ENCODE peak calls at places on chromosomes 1 and 21, in five cellular contexts. T is neural progenitor cell, F is SK-N-SH, Q is mesenchymal stem cell, E is K562. M is an unnamed sample.

GRCh38 chr1:2184531-2184930 is 10.0 kb downstream of the FAAP20 start:
- DNase-seq in T (no peak), E (no peak), Q (no peak), F (no peak), M (no peak)

GRCh38 chr1:160025314-160025713 is 6.5 kb downstream of the PIGM start:
- DNase-seq in F (no peak), T (no peak), E (no peak), Q (no peak), M (no peak)

GRCh38 chr1:18901952-18902522 is 318 bp downstream of the ALDH4A1 start:
- DNase-seq in T (no peak), F (no peak), E (no peak), Q (peak), M (no peak)

GRCh38 chr1:36973056-36973455 is 61.3 kb downstream of the GRIK3 start:
- DNase-seq in Q (no peak), T (no peak), F (no peak), E (no peak), M (no peak)

GRCh38 chr21:43993420-43993934 is 18.6 kb upstream of the TRAPPC10 start:
- DNase-seq in Q (no peak), T (no peak), F (no peak), E (no peak), M (no peak)

GRCh38 chr21:46546799-46547198 is 58.1 kb downstream of the S100B start:
- DNase-seq in F (no peak), E (no peak), Q (no peak), T (no peak), M (no peak)

GRCh38 chr1:73162576-73162975 is 880.2 kb upstream of the NEGR1 start:
- DNase-seq in E (no peak), T (no peak), Q (no peak), F (no peak), M (no peak)

GRCh38 chr1:27858072-27858948 is 14.0 kb upstream of the THEMIS2 start:
- DNase-seq in Q (peak), F (peak), E (peak), T (peak), M (peak)

GRCh38 chr1:117670996-117671780 is 65.3 kb downstream of the TENT5C start:
- DNase-seq in T (no peak), Q (no peak), E (no peak), F (no peak), M (no peak)

GRCh38 chr1:228084325-228084724 is 1.8 kb downstream of the ARF1 start:
- DNase-seq in F (no peak), E (no peak), Q (peak), T (no peak), M (no peak)

GRCh38 chr1:29504266-29504665 is 267.9 kb downstream of the PTPRU start:
- DNase-seq in F (no peak), T (no peak), Q (no peak), E (no peak), M (no peak)

GRCh38 chr1:154837679-154838171 is 32.4 kb downstream of the KCNN3 start:
- DNase-seq in F (no peak), T (no peak), Q (peak), E (no peak), M (peak)

GRCh38 chr1:103372866-103373265 is 152.6 kb upstream of the RNPC3 start:
- DNase-seq in E (no peak), F (no peak), Q (no peak), T (no peak), M (no peak)

GRCh38 chr1:9466780-9467755 is 72.2 kb upstream of the SLC25A33 start:
- DNase-seq in Q (no peak), F (no peak), E (no peak), T (no peak), M (no peak)

GRCh38 chr1:53949651-53950050 is 3.5 kb downstream of the LRRC42 start:
- DNase-seq in T (no peak), E (no peak), F (no peak), Q (no peak), M (no peak)

GRCh38 chr1:208997726-208998312 is 585.7 kb upstream of the CAMK1G start:
- DNase-seq in T (no peak), Q (peak), E (no peak), F (peak), M (no peak)

GRCh38 chr1:196598902-196599301 is 9.3 kb downstream of the KCNT2 start:
- DNase-seq in T (no peak), Q (no peak), F (peak), E (no peak), M (no peak)

GRCh38 chr1:232613752-232614381 is 16.1 kb downstream of the SIPA1L2 start:
- DNase-seq in T (no peak), Q (peak), E (no peak), F (no peak), M (no peak)

GRCh38 chr1:43764581-43764980 is 57.2 kb downstream of the ST3GAL3 start:
- DNase-seq in E (no peak), T (peak), Q (no peak), F (peak), M (no peak)

GRCh38 chr1:31939484-31940329 is 1.5 kb upstream of the PTP4A2 start:
- DNase-seq in E (peak), F (peak), Q (peak), T (peak), M (peak)

GRCh38 chr1:8203056-8203455 is 114.9 kb upstream of the SLC45A1 start:
- DNase-seq in T (no peak), E (no peak), Q (no peak), F (no peak), M (no peak)

GRCh38 chr1:45033356-45033755 is 21.3 kb downstream of the UROD start:
- DNase-seq in F (no peak), E (no peak), T (no peak), Q (no peak), M (peak)

GRCh38 chr1:89546082-89546889 is 21.7 kb downstream of the LRRC8B start:
- DNase-seq in F (no peak), E (no peak), Q (no peak), T (no peak), M (peak)

GRCh38 chr1:97137862-97138514 is 416.4 kb downstream of the PTBP2 start:
- DNase-seq in Q (peak), F (peak), T (peak), E (no peak), M (peak)

GRCh38 chr1:160756617-160757206 is 17.7 kb downstream of the SLAMF7 start:
- DNase-seq in E (no peak), F (no peak), T (no peak), Q (no peak), M (no peak)

GRCh38 chr1:24410750-24411149 is 2.8 kb downstream of the STPG1 start:
- DNase-seq in Q (no peak), F (no peak), T (no peak), E (no peak), M (no peak)

GRCh38 chr1:228045871-228046270 is 36.6 kb upstream of the ARF1 start:
- DNase-seq in E (no peak), Q (no peak), F (no peak), T (no peak), M (no peak)

GRCh38 chr1:24963943-24964677 is 34.0 kb upstream of the RUNX3 start:
- DNase-seq in T (no peak), Q (no peak), E (no peak), F (no peak), M (no peak)

GRCh38 chr1:101291562-101292035 is 54.8 kb downstream of the S1PR1 start:
- DNase-seq in T (no peak), F (no peak), E (no peak), Q (peak), M (peak)

GRCh38 chr1:46549697-46550681 is 1.5 kb downstream of the KNCN start:
- DNase-seq in T (peak), F (peak), E (peak), Q (peak), M (peak)

GRCh38 chr1:28540651-28541050 is 12.2 kb upstream of the TRNAU1AP start:
- DNase-seq in Q (no peak), T (no peak), F (no peak), E (no peak), M (no peak)

GRCh38 chr1:181155339-181155738 is 66.8 kb downstream of the IER5 start:
- DNase-seq in F (no peak), E (no peak), T (no peak), Q (no peak), M (no peak)

GRCh38 chr1:30260318-30260717 is 463.1 kb downstream of the MATN1 start:
- DNase-seq in E (no peak), T (no peak), Q (no peak), F (no peak), M (no peak)

GRCh38 chr1:1631793-1632420 is at the start of gene MMP23B:
- DNase-seq in T (peak), Q (peak), E (no peak), F (peak), M (no peak)

GRCh38 chr1:207838156-207839082 is 72.5 kb downstream of the CD34 start:
- DNase-seq in Q (no peak), E (peak), F (no peak), T (no peak), M (no peak)

GRCh38 chr1:172537366-172537765 is 4.4 kb downstream of the SUCO start:
- DNase-seq in F (no peak), T (no peak), Q (no peak), E (no peak), M (no peak)
- H3K4me3 ChIP-seq in F (no peak), T (no peak), Q (no peak), E (no peak), M (no peak)

DNA sequence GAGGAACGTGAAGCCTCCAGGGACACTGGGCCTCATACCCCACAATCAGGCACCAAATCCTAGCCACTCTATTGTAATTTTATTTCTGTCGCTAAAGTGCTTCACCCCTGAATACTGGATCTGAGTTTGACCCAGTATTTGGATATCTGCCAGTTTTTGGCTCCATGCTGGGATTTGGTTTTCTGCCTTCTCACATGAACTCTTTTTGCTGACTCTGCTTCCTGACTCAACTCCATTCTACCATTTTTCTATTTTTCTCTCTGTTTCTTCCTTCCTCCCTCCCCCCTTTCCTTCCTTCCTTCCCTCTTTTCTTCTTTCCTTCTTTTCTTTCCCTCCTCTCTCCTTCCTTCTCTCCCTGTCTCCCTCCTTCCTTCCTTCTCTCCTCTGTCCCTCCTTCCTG is 151.3 kb upstream of the GJB5 start:
- DNase-seq in F (no peak), E (no peak), T (no peak), Q (no peak), M (no peak)
- H3K9ac ChIP-seq in F (no peak), E (no peak), T (no peak), Q (no peak), M (no peak)

GRCh38 chr1:13583964-13584791 is 546 bp downstream of the PDPN start:
- DNase-seq in F (no peak), T (peak), E (no peak), Q (peak), M (no peak)

GRCh38 chr1:13585996-13586395 is 2.4 kb downstream of the PDPN start:
- DNase-seq in F (no peak), T (peak), E (no peak), Q (no peak), M (no peak)

GRCh38 chr1:13584876-13585598 is 1.4 kb downstream of the PDPN start:
- DNase-seq in E (no peak), Q (no peak), T (no peak), F (no peak), M (no peak)

GRCh38 chr1:13587256-13588030 is 3.8 kb downstream of the PDPN start:
- DNase-seq in E (no peak), T (no peak), F (no peak), Q (no peak), M (no peak)

DNA sequence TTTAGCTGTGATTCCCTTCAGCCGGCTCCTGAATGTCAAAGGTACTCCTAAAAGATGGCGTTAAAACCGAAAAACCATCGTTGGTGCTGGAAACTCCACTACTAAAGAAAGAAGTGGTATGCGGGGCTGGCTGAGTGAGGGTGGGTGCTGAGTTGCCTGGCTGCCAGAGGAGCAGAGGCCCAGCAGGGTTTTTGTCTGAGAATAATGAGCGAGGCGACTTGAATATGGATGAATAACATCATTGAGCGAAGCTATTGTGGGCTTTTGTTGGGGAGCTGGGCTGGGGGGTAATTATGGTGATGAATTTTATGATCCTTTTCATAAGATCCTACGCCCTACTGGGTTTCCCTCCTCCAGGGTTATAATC is 1.9 kb downstream of the PDPN start:
- DNase-seq in T (peak), F (no peak), E (no peak), Q (no peak), M (no peak)
- H3K4me3 ChIP-seq in T (peak), F (no peak), E (no peak), Q (no peak), M (no peak)

DNA sequence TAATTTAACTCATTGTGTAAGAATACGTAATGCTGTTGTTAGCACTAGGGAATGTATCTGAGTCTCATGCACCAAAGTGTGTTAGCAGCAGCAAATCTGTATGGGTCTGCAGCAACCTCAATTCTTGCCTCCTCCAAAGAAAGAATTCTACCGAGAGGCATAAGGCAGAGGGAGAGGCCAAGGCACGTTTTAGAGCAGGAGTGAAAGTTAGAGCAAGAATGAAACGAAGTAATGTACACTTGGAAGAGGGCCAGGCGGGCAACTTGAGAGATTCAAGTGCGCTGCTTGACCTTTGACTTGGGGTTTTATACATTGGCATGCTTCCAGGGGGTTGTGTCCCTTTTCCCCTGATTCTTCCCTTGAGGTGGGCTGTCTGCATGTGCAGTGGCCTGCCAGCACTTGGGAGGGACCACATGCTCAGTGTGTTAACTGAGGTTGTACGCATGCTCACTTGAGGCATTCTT is 2.5 kb upstream of the CNN3 start:
- DNase-seq in T (no peak), E (no peak), F (no peak), Q (peak), M (no peak)
- H3K9ac ChIP-seq in T (no peak), E (no peak), F (no peak), Q (no peak), M (no peak)

GRCh38 chr1:205230965-205231364 is 3.2 kb downstream of the TMCC2 start:
- DNase-seq in E (no peak), T (no peak), Q (no peak), F (no peak), M (no peak)
- H3K4me3 ChIP-seq in E (no peak), T (no peak), Q (no peak), F (no peak), M (no peak)

GRCh38 chr1:34930702-34931071 is 1.2 kb upstream of the DLGAP3 start:
- DNase-seq in Q (no peak), F (no peak), E (no peak), T (no peak), M (no peak)

GRCh38 chr1:34928066-34928864 is 1.2 kb downstream of the DLGAP3 start:
- DNase-seq in Q (no peak), T (no peak), F (peak), E (no peak), M (no peak)

GRCh38 chr1:34928865-34929496 is 469 bp downstream of the DLGAP3 start:
- DNase-seq in E (peak), F (peak), T (no peak), Q (no peak), M (peak)

GRCh38 chr1:34929497-34929852 is at the start of gene DLGAP3:
- DNase-seq in E (peak), F (peak), T (peak), Q (no peak), M (peak)

DNA sequence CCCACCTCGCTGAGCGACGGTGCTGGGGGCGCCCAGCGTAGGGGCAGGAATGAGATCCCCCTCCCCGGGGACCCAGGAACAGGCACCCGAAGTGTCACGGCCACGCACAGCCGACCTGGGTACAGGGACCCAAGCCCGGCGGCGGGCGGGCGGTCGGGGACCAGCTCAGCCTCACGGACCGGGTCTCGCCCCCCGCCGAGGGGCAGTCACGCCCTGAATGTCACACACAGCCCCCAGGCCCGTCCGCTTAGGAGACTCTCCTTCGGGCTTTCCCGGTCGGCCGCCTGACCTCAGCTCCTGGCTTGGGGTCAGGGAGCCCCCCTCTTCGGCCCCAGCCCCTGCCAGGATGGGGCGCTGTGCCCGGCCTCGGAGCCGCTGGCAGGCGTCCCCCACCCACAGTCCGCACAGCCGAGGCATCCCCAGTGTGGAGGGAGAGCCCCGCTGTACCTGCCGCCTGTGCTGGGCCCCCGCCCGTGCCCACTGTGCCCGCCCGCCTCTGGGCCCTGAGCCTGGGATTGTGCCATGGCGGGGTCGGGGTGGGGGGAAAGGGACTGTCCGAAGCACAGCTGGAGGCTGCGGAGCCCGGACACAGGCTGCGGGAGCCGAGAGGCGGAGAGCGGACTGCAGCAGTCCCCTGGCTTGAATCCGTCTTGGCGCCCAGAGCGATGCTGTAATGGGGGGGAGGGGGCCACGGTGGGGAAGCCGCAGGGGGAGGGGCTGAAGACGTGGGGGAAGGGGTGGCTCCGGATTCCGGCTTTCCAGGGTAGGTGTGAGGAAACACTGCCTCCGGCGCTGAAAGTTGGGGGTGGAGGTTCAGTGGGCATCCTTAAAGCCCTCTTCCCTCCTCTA is 627 bp upstream of the DLGAP3 start:
- DNase-seq in E (no peak), T (peak), F (peak), Q (no peak), M (no peak)
- H3K9ac ChIP-seq in E (no peak), T (no peak), F (no peak), Q (no peak), M (peak)

GRCh38 chr1:21652101-21652936 is 16.8 kb downstream of the RAP1GAP start:
- DNase-seq in T (peak), Q (no peak), F (no peak), E (no peak), M (no peak)
- H3K4me3 ChIP-seq in T (peak), Q (peak), F (no peak), E (peak), M (no peak)

GRCh38 chr1:200363200-200363933 is 46.5 kb downstream of the ZNF281 start:
- DNase-seq in F (no peak), E (no peak), Q (peak), T (no peak), M (peak)
- H3K9ac ChIP-seq in F (no peak), E (no peak), Q (no peak), T (no peak), M (no peak)

DNA sequence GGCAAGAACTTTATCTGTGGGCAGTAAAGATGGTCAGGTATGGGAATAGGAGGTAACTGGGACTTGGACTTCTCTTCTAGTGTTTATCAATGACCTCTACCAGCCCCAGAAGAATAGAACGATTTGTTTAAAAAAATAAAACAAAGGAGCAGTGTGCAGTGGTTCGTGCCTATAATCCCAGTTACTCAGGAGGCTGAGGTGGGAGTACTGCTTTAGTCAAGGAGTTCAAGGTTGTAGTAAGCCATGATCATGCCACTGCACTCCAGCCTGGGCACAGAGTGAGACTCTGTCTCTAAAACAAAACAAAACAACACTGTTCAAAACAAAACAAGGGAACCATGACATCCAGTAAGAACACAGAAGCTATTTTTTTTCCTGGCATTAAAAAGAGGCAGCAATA is 4.3 kb downstream of the RNF19B start:
- DNase-seq in Q (no peak), F (no peak), E (no peak), T (no peak), M (peak)
- H3K4me3 ChIP-seq in Q (no peak), F (no peak), E (no peak), T (no peak), M (peak)

GRCh38 chr21:35212393-35213127 is 163.5 kb upstream of the RUNX1 start:
- DNase-seq in T (no peak), Q (peak), F (no peak), E (no peak), M (no peak)
- H3K9ac ChIP-seq in T (no peak), Q (no peak), F (no peak), E (no peak), M (no peak)